ENCODE peak calls at places on chromosome 17, in six cellular contexts. X is HCT116, T is GM23248, F is neural progenitor cell, Q is PC-3, G is SK-N-SH. J is an unnamed sample.

GRCh38 chr17:35242158-35242804 is 591 bp upstream of the SLFN5 start:
- DNase-seq in Q (peak), T (peak), X (peak), G (peak), F (peak), J (peak)

GRCh38 chr17:82449136-82449882 is 1.2 kb downstream of the CYBC1 start:
- DNase-seq in G (peak), T (no peak), X (no peak), Q (no peak), F (peak), J (peak)

GRCh38 chr17:47803751-47804150 is 17.8 kb downstream of the OSBPL7 start:
- DNase-seq in T (no peak), X (no peak), F (no peak), G (peak), Q (no peak), J (no peak)

GRCh38 chr17:45430738-45431530 is 1.7 kb downstream of the ARHGAP27 start:
- DNase-seq in T (peak), G (no peak), X (no peak), Q (peak), F (peak), J (peak)

GRCh38 chr17:39239640-39240314 is 14.0 kb upstream of the STAC2 start:
- DNase-seq in Q (peak), T (no peak), G (peak), F (peak), X (peak), J (peak)

GRCh38 chr17:37124825-37125181 is 176.0 kb downstream of the AATF start:
- DNase-seq in F (no peak), Q (no peak), X (no peak), T (no peak), G (no peak), J (no peak)

GRCh38 chr17:20158580-20158979 is 149.4 kb downstream of the SPECC1 start:
- DNase-seq in X (no peak), G (no peak), T (no peak), F (no peak), Q (no peak), J (no peak)

GRCh38 chr17:41629826-41630670 is 5.7 kb upstream of the KRT17 start:
- DNase-seq in X (no peak), G (no peak), T (no peak), F (no peak), Q (no peak), J (no peak)

GRCh38 chr17:27893834-27894503 is 804 bp upstream of the LYRM9 start:
- DNase-seq in X (no peak), T (peak), G (no peak), Q (no peak), F (no peak), J (no peak)

GRCh38 chr17:15413101-15413750 is 54.2 kb downstream of the CDRT4 start:
- DNase-seq in Q (no peak), T (no peak), X (no peak), F (no peak), G (no peak), J (no peak)

GRCh38 chr17:48074322-48075054 is 26.3 kb downstream of the NFE2L1 start:
- DNase-seq in F (peak), X (peak), Q (peak), G (peak), T (peak), J (peak)

GRCh38 chr17:72657467-72658317 is 434.8 kb downstream of the SLC39A11 start:
- DNase-seq in X (no peak), G (no peak), F (no peak), Q (peak), T (peak), J (no peak)

GRCh38 chr17:74010903-74011302 is 192.6 kb upstream of the RPL38 start:
- DNase-seq in F (peak), T (no peak), Q (no peak), X (no peak), G (no peak), J (no peak)

GRCh38 chr17:55783684-55784245 is 32.9 kb downstream of the PCTP start:
- DNase-seq in X (no peak), T (peak), Q (no peak), G (peak), F (no peak), J (no peak)

GRCh38 chr17:47707056-47707791 is 13.3 kb downstream of the TBKBP1 start:
- DNase-seq in T (no peak), G (no peak), X (no peak), Q (no peak), F (no peak), J (no peak)

GRCh38 chr17:78108726-78109488 is 19.6 kb downstream of the TMC6 start:
- DNase-seq in G (no peak), F (no peak), X (no peak), Q (no peak), T (no peak), J (no peak)

GRCh38 chr17:80775863-80776262 is 215.8 kb upstream of the CHMP6 start:
- DNase-seq in G (no peak), T (no peak), Q (no peak), X (no peak), F (no peak), J (no peak)

GRCh38 chr17:17361543-17362511 is 58.7 kb downstream of the NT5M start:
- DNase-seq in F (no peak), T (peak), Q (no peak), G (peak), X (no peak), J (no peak)

GRCh38 chr17:48054238-48055185 is 6.4 kb downstream of the NFE2L1 start:
- DNase-seq in F (peak), T (peak), X (no peak), G (peak), Q (no peak), J (no peak)

GRCh38 chr17:7404737-7405412 is 978 bp upstream of the TMEM256 start:
- DNase-seq in X (no peak), F (peak), G (peak), Q (no peak), T (peak), J (no peak)

GRCh38 chr17:79112471-79112870 is 37.8 kb downstream of the ENGASE start:
- DNase-seq in F (no peak), X (no peak), T (no peak), G (no peak), Q (no peak), J (no peak)
- H3K9ac ChIP-seq in F (no peak), X (no peak), T (no peak), G (no peak), Q (no peak), J (no peak)

GRCh38 chr17:8747731-8748130 is 3.1 kb upstream of the CCDC42 start:
- DNase-seq in T (no peak), F (no peak), Q (no peak), G (no peak), X (no peak), J (no peak)
- TF ChIP-seq EZH2phosphoT487 in T (no peak), F (no peak), Q (no peak), G (no peak), X (no peak), J (no peak)

GRCh38 chr17:4450710-4451316 is 17.1 kb downstream of the SPNS3 start:
- DNase-seq in X (no peak), Q (no peak), T (no peak), G (no peak), F (no peak), J (no peak)
- H3K9ac ChIP-seq in X (no peak), Q (no peak), T (no peak), G (no peak), F (no peak), J (no peak)

GRCh38 chr17:50096092-50096491 is 941 bp downstream of the PDK2 start:
- DNase-seq in G (no peak), F (no peak), T (peak), Q (no peak), X (no peak), J (no peak)
- TF ChIP-seq EZH2phosphoT487 in G (no peak), F (no peak), T (no peak), Q (no peak), X (no peak), J (no peak)

GRCh38 chr17:2013994-2014317 is 11.2 kb downstream of the RTN4RL1 start:
- DNase-seq in X (no peak), Q (no peak), T (no peak), F (no peak), G (no peak), J (no peak)

GRCh38 chr17:2008332-2009126 is 16.6 kb downstream of the RTN4RL1 start:
- DNase-seq in F (no peak), Q (peak), G (no peak), X (no peak), T (no peak), J (no peak)

GRCh38 chr17:2009737-2010136 is 15.4 kb downstream of the RTN4RL1 start:
- DNase-seq in F (no peak), Q (no peak), G (no peak), T (no peak), X (no peak), J (no peak)

GRCh38 chr17:2012499-2012898 is 12.6 kb downstream of the RTN4RL1 start:
- DNase-seq in Q (no peak), T (no peak), F (no peak), X (no peak), G (no peak), J (no peak)

GRCh38 chr17:2011421-2012371 is 13.4 kb downstream of the RTN4RL1 start:
- DNase-seq in T (peak), G (no peak), Q (peak), F (peak), X (no peak), J (no peak)
- H3K9ac ChIP-seq in T (no peak), G (no peak), Q (peak), F (no peak), X (no peak), J (no peak)

DNA sequence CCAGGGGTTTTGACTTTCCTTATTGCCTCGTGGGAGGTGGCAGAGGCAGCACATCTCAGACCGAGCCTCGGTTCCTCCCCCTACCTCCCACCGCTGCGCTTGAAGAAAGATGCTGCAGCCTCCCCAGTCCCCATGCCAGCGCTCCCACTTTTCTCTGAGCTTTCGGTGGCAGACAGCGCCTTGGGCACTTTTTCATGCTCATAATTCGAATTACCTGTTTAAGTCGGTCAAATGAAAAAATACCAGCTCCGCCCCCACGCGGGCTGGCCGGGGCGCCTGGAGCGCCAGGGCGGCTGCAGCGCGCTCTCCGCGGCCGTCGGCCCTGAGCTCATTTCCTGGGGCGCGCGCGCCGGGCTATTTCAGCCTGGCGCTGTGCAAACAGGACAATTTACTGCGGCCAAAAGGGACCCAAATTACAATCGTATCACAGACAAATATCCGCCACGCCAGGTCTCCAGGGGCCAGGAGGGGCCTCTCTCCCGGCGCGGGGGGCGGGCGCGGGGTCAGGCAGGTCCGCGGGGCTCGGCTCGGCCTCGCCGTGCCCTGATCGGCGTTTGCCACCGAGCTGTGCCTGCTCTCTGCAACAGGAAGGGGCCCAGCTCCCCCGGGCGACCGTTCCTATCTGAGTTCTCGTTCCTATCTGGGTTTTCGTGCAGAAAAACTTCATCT is 45.0 kb downstream of the SOST start:
- DNase-seq in G (peak), T (peak), Q (peak), X (no peak), F (peak), J (peak)
- TF ChIP-seq EZH2phosphoT487 in G (no peak), T (no peak), Q (peak), X (no peak), F (no peak), J (no peak)

DNA sequence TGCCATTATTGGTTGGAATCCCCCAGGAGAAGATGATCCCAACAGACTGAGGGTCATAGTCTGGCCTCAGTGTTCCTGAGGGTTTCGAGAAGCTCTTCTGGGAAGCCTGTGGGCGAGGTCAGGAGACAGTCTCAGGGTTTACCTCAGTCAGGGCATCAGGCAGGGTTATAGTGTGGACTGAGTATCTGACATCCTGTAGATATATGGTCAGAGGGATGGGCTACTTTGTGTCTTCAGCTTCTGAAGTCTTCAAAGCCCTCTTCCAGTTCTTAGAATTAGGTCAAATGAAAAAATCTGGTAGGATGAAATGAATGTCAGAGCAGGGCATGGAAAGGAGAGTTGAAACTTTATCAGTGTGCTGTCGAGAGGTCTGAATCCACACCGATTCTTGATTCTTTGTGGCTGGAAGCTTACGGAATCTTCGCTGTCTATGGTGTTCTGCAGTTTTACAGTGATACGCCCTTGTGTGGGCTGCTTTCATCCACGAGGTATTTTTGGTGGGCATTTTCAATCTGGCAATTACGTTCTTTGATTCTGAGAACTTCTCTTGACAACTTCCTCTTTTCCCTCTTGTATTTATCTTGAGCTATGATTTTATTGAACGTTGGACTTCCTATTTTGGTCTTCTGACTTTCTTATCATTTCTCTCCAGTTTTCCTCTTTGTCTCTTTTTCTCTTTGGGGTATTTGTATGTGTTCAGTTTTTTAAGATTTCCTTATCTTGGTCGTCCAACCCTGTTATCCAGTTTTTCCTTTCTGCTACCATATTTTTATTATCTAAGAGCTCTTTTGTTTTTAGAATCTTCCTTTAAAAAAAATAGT is 30.4 kb downstream of the BPTF start:
- DNase-seq in X (no peak), G (no peak), T (no peak), F (no peak), Q (no peak), J (no peak)
- H3K9ac ChIP-seq in X (no peak), G (no peak), T (no peak), F (no peak), Q (no peak), J (no peak)

GRCh38 chr17:5237541-5238016 is 2.9 kb upstream of the SCIMP start:
- DNase-seq in X (peak), Q (peak), G (peak), T (peak), F (peak), J (peak)
- TF ChIP-seq EZH2phosphoT487 in X (no peak), Q (no peak), G (no peak), T (no peak), F (no peak), J (no peak)

GRCh38 chr17:62090868-62091267 is 25.8 kb upstream of the MED13 start:
- DNase-seq in Q (no peak), F (no peak), T (no peak), X (no peak), G (no peak), J (no peak)
- H3K9ac ChIP-seq in Q (no peak), F (no peak), T (no peak), X (no peak), G (no peak), J (no peak)

DNA sequence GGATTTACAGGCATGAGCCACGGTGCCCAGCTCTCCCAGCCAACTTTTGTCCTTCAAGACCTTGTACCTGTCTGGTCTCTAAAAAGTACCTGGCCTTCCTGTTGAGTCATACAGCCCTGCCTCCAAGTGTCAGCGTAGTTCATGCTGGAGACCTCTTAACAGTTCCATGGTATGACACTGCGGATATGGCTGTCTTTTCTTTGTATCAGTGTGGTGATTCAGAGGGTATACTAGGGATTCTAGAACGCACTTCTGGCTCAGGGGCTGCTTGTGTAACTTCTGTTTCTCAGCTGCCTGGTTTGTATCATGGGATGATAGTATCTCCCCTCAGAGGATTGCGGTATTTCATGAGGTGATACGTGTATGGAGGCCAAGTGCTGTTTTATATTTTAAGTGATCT is 2.0 kb upstream of the TMEM11 start:
- DNase-seq in F (no peak), X (no peak), T (no peak), G (no peak), Q (peak), J (no peak)
- TF ChIP-seq EZH2phosphoT487 in F (no peak), X (no peak), T (no peak), G (no peak), Q (no peak), J (no peak)